ENCODE peak calls at places on chromosomes 5 and 9, in five cellular contexts. One of them, this sample, is unnamed.

GRCh38 chr9:126569036-126569435 is 44.7 kb upstream of the LMX1B start:
- DNase-seq in K562: no peak
- DNase-seq in adrenal gland: no peak
- DNase-seq in HepG2: no peak
- DNase-seq in transverse colon: no peak
- DNase-seq in this sample: peak; percentile 44

GRCh38 chr9:104025945-104026344 is 68.2 kb upstream of the SMC2 start:
- DNase-seq in adrenal gland: no peak
- DNase-seq in HepG2: no peak
- DNase-seq in K562: no peak
- DNase-seq in transverse colon: no peak
- DNase-seq in this sample: no peak

GRCh38 chr5:87899109-87900100 is 369.2 kb downstream of the TMEM161B start:
- DNase-seq in HepG2: peak; percentile 5
- DNase-seq in adrenal gland: no peak
- DNase-seq in transverse colon: no peak
- DNase-seq in K562: no peak
- DNase-seq in this sample: no peak

GRCh38 chr5:154652746-154653417 is 102.3 kb upstream of the LARP1 start:
- DNase-seq in HepG2: no peak
- DNase-seq in adrenal gland: no peak
- DNase-seq in transverse colon: peak; percentile 23
- DNase-seq in K562: peak; percentile 30
- DNase-seq in this sample: no peak

GRCh38 chr5:36300927-36301540 is 668 bp downstream of the RANBP3L start:
- DNase-seq in adrenal gland: no peak
- DNase-seq in K562: no peak
- DNase-seq in HepG2: no peak
- DNase-seq in transverse colon: no peak
- DNase-seq in this sample: no peak

GRCh38 chr9:84254972-84255371 is 85.6 kb downstream of the SLC28A3 start:
- DNase-seq in HepG2: no peak
- DNase-seq in adrenal gland: no peak
- DNase-seq in transverse colon: peak; percentile 18
- DNase-seq in K562: no peak
- DNase-seq in this sample: no peak

GRCh38 chr5:134600600-134600999 is 32.0 kb downstream of the SAR1B start:
- DNase-seq in HepG2: no peak
- DNase-seq in transverse colon: no peak
- DNase-seq in adrenal gland: no peak
- DNase-seq in K562: no peak
- DNase-seq in this sample: no peak

GRCh38 chr9:35042081-35042604 is 30.3 kb downstream of the VCP start:
- DNase-seq in K562: no peak
- DNase-seq in adrenal gland: no peak
- DNase-seq in HepG2: no peak
- DNase-seq in transverse colon: no peak
- DNase-seq in this sample: no peak

GRCh38 chr9:36191290-36191645 is 547 bp downstream of the CLTA start:
- DNase-seq in HepG2: no peak
- DNase-seq in K562: no peak
- DNase-seq in transverse colon: peak; percentile 35
- DNase-seq in adrenal gland: peak; percentile 43
- DNase-seq in this sample: no peak

GRCh38 chr5:143946821-143947220 is 134.9 kb downstream of the HMHB1 start:
- DNase-seq in HepG2: no peak
- DNase-seq in K562: no peak
- DNase-seq in transverse colon: no peak
- DNase-seq in adrenal gland: no peak
- DNase-seq in this sample: no peak

GRCh38 chr9:126480810-126481209 is 132.9 kb upstream of the LMX1B start:
- DNase-seq in K562: no peak
- DNase-seq in HepG2: no peak
- DNase-seq in transverse colon: no peak
- DNase-seq in adrenal gland: no peak
- DNase-seq in this sample: no peak

GRCh38 chr5:78647838-78648358 is 674 bp downstream of the LHFPL2 start:
- DNase-seq in K562: no peak
- DNase-seq in transverse colon: peak; percentile 62
- DNase-seq in HepG2: no peak
- DNase-seq in adrenal gland: peak; percentile 66
- DNase-seq in this sample: no peak

GRCh38 chr9:35716236-35716635 is 15.8 kb downstream of the TLN1 start:
- DNase-seq in K562: no peak
- DNase-seq in adrenal gland: no peak
- DNase-seq in HepG2: no peak
- DNase-seq in transverse colon: no peak
- DNase-seq in this sample: no peak

GRCh38 chr9:2411459-2412215 is 209.9 kb upstream of the VLDLR start:
- DNase-seq in adrenal gland: no peak
- DNase-seq in transverse colon: no peak
- DNase-seq in HepG2: no peak
- DNase-seq in K562: no peak
- DNase-seq in this sample: no peak

GRCh38 chr5:124461110-124461509 is 285.3 kb downstream of the ZNF608 start:
- DNase-seq in transverse colon: no peak
- DNase-seq in K562: no peak
- DNase-seq in HepG2: no peak
- DNase-seq in adrenal gland: no peak
- DNase-seq in this sample: no peak

GRCh38 chr5:113435571-113435970 is 782 bp upstream of the TSSK1B start:
- DNase-seq in HepG2: no peak
- DNase-seq in transverse colon: no peak
- DNase-seq in adrenal gland: no peak
- DNase-seq in K562: no peak
- DNase-seq in this sample: no peak

GRCh38 chr9:35287986-35288515 is 126.2 kb downstream of the UNC13B start:
- DNase-seq in transverse colon: no peak
- DNase-seq in HepG2: no peak
- DNase-seq in K562: no peak
- DNase-seq in adrenal gland: no peak
- DNase-seq in this sample: no peak

DNA sequence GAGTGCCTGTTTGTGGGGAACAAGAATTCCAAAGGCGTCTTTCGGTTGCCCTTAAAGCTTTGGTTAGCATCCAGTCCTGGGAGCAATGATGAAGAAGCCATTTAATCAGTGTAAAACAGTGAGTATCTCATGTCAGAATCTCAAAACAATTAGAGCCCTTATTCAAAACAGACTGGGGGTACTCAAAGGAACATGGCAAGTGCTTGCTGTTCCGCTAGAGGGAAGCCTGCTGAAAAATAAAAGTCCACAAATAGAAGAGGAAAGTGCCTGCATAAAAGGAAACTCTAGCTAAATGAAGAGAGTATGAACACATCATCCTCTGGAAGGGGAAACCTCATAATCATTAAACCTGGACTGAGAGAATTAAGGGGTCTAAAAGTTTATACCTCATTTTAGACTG is 26.4 kb downstream of the FBXL7 start:
- DNase-seq in HepG2: no peak
- DNase-seq in adrenal gland: no peak
- DNase-seq in transverse colon: no peak
- DNase-seq in K562: no peak
- DNase-seq in this sample: no peak
- TF ChIP-seq POLR2A in HepG2: no peak
- TF ChIP-seq POLR2A in adrenal gland: no peak
- TF ChIP-seq POLR2A in transverse colon: no peak
- TF ChIP-seq POLR2A in K562: no peak
- TF ChIP-seq POLR2A in this sample: no peak

DNA sequence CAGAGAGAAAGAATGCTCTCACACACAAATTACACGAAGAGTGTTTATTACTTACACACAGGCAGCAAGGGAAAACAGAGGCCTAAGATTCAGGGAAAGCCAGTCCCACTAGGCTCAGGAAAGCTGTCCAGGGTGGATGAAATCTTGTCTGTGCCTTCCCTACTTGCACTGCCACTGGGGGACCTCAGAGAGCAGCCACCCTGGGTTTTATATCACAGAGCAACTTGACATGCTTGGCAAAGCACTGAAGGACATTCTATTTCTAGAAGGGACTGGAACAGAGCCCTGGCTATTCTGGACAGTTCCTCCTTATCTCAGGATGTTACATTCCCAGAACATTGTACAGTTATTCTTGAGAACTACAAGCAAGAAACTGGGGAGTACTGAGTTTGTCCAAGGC is 7.5 kb upstream of the PRSS3 start:
- DNase-seq in HepG2: no peak
- DNase-seq in transverse colon: no peak
- DNase-seq in adrenal gland: peak; percentile 47
- DNase-seq in K562: no peak
- DNase-seq in this sample: no peak
- TF ChIP-seq POLR2A in HepG2: no peak
- TF ChIP-seq POLR2A in transverse colon: no peak
- TF ChIP-seq POLR2A in adrenal gland: no peak
- TF ChIP-seq POLR2A in K562: no peak
- TF ChIP-seq POLR2A in this sample: no peak

GRCh38 chr5:139650031-139650688 is 2.0 kb downstream of the CXXC5 start:
- DNase-seq in adrenal gland: no peak
- DNase-seq in transverse colon: peak; percentile 55
- DNase-seq in HepG2: no peak
- DNase-seq in K562: peak; percentile 61
- DNase-seq in this sample: no peak

GRCh38 chr5:139651502-139651862 is 3.3 kb downstream of the CXXC5 start:
- DNase-seq in K562: no peak
- DNase-seq in transverse colon: no peak
- DNase-seq in adrenal gland: no peak
- DNase-seq in HepG2: no peak
- DNase-seq in this sample: no peak

GRCh38 chr5:139649082-139649991 is 1.2 kb downstream of the CXXC5 start:
- DNase-seq in adrenal gland: no peak
- DNase-seq in transverse colon: peak; percentile 32
- DNase-seq in HepG2: no peak
- DNase-seq in K562: peak; percentile 51
- DNase-seq in this sample: no peak

GRCh38 chr5:139651863-139652787 is 4.0 kb downstream of the CXXC5 start:
- DNase-seq in HepG2: no peak
- DNase-seq in transverse colon: peak; percentile 87
- DNase-seq in adrenal gland: peak; percentile 89
- DNase-seq in K562: peak; percentile 86
- DNase-seq in this sample: peak; percentile 79

DNA sequence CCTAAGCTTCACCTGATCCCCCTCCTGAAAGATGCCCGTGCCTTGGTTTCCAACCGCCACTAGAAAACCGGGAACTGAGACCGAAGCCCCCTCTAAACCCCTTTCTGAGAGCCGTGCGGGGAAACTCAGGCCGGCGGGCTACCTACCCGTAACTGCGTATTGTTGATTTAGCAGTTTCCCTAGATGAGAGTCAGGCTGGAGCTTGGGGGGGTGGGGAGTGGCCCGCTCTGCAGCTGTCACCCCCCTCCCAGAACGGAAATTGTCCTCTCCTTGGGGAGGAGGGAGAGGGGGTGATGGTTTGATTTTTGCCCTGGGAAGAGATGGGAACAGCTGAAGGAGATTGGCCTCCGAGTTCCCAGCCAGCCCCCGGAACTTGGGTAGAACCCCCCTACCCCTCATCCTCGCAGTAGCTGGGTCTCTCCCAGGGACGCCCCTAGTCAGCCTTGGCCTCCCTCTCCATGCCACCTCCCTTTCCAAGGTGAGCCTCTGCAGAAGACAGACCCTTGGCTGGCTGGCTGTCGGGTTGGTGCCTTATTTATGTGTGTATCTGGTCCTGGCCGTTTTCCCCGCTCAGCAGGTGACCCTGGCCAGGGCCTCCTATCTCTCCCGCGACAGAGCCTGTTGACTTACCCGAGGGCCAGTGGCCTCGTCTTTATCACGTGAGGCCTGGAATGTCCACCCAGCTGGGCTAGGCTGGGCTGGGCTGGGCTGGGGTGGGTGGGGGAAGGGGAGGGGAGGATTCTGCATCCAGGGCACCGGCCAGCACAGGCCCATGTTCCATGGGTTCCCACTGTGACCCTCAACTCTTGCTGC is 2.7 kb downstream of the CXXC5 start:
- DNase-seq in K562: peak; percentile 87
- DNase-seq in transverse colon: peak; percentile 47
- DNase-seq in HepG2: peak; percentile 87
- DNase-seq in adrenal gland: peak; percentile 92
- DNase-seq in this sample: no peak
- TF ChIP-seq POLR2A in K562: no peak
- TF ChIP-seq POLR2A in transverse colon: peak; percentile 43
- TF ChIP-seq POLR2A in HepG2: no peak
- TF ChIP-seq POLR2A in adrenal gland: peak; percentile 95
- TF ChIP-seq POLR2A in this sample: no peak

DNA sequence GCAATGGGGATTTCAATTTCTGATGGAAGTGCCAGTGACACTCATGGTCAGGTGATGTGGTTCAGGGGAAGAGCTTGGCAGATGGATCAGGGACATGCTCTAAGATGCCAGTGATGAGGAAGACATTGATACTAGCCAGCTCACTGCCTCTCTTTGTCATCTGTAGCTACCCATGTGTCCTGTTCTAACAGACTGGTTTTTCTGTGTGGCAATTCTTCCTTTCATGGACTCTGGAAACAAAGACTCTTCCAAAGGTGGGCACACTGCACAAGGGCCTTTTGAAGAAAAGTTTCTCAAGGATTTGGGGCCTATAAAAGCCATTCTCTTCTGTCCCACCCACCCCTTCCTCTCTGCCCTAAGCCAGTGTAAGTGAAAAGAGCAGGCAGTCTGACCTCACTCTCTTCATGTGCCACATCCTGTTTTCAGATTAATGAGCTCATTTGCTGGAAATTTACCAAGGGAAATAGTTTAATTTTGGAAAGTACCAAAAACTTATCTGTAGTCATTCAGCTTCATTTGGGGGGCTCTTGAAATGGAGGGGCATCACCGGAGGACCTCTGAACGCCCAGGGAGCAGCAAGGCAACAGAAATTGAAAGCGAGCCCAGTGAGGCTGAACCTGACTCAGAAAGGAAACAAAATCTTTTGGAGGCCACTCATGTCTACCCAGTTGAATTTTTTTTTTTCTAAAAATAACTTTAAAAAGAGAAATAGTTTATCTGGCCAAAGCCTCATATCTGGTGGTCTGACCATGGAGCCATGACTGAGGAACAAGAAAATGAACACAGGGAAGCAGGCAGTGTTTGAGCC is 4.9 kb upstream of the TRAF1 start:
- DNase-seq in transverse colon: no peak
- DNase-seq in adrenal gland: peak; percentile 60
- DNase-seq in HepG2: no peak
- DNase-seq in K562: no peak
- DNase-seq in this sample: peak; percentile 88
- TF ChIP-seq POLR2A in transverse colon: peak; percentile 32
- TF ChIP-seq POLR2A in adrenal gland: peak; percentile 36
- TF ChIP-seq POLR2A in HepG2: no peak
- TF ChIP-seq POLR2A in K562: no peak
- TF ChIP-seq POLR2A in this sample: no peak